ENCODE peak calls at places on chromosomes 11 and 22, in four cellular contexts. J, K, M and Y are unnamed samples.

GRCh38 chr11:15617126-15617525 is 502.4 kb downstream of the INSC start:
- DNase-seq in K (no peak), J (no peak), M (no peak), Y (no peak)

GRCh38 chr11:125517116-125517804 is 21.2 kb upstream of the FEZ1 start:
- DNase-seq in M (peak; percentile 61), J (no peak), K (no peak), Y (peak; percentile 33)

GRCh38 chr22:22110548-22111266 is 128.1 kb upstream of the TOP3B start:
- DNase-seq in M (peak; percentile 76), K (peak; percentile 64), J (peak; percentile 57), Y (no peak)

GRCh38 chr22:33841281-33842005 is 78.8 kb downstream of the LARGE1 start:
- DNase-seq in J (no peak), K (no peak), M (no peak), Y (no peak)

GRCh38 chr11:115912484-115912945 is 408.3 kb upstream of the CADM1 start:
- DNase-seq in K (no peak), J (no peak), M (no peak), Y (no peak)

GRCh38 chr11:8403310-8403709 is 139.6 kb upstream of the LMO1 start:
- DNase-seq in M (no peak), K (no peak), J (no peak), Y (no peak)

GRCh38 chr22:44702479-44703219 is 645 bp downstream of the PRR5 start:
- DNase-seq in J (no peak), K (no peak), M (peak; percentile 59), Y (peak; percentile 41)

GRCh38 chr11:104934594-104934993 is 33.8 kb downstream of the CASP4 start:
- DNase-seq in J (no peak), M (no peak), K (no peak), Y (no peak)

GRCh38 chr22:39666495-39666894 is 95.9 kb downstream of the CACNA1I start:
- DNase-seq in M (no peak), J (no peak), K (no peak), Y (no peak)

GRCh38 chr22:19942071-19942885 is 660 bp upstream of the TXNRD2 start:
- DNase-seq in M (peak; percentile 64), J (peak; percentile 61), K (no peak), Y (peak; percentile 60)

GRCh38 chr11:113168804-113169342 is 145.5 kb upstream of the TTC12 start:
- DNase-seq in J (no peak), K (no peak), M (no peak), Y (no peak)

GRCh38 chr11:1073261-1073724 is 1.4 kb upstream of the MUC2 start:
- DNase-seq in J (peak; percentile 63), M (no peak), K (no peak), Y (peak; percentile 17)

GRCh38 chr11:55726715-55727324 is 46.4 kb upstream of the OR5D13 start:
- DNase-seq in J (no peak), M (peak; percentile 11), K (no peak), Y (no peak)

GRCh38 chr11:100964400-100964799 is 165.2 kb downstream of the PGR start:
- DNase-seq in J (no peak), K (no peak), M (no peak), Y (no peak)

GRCh38 chr22:19178065-19178658 is 374 bp downstream of the SLC25A1 start:
- DNase-seq in K (peak; percentile 61), M (peak; percentile 85), J (no peak), Y (peak; percentile 65)

GRCh38 chr11:74008373-74009229 is at the start of gene UCP3:
- DNase-seq in J (no peak), M (no peak), K (no peak), Y (no peak)

GRCh38 chr11:74010306-74010981 is 1.6 kb upstream of the UCP3 start:
- DNase-seq in K (no peak), J (no peak), M (no peak), Y (no peak)

GRCh38 chr11:74011360-74012071 is 2.6 kb upstream of the UCP3 start:
- DNase-seq in K (no peak), M (no peak), J (no peak), Y (no peak)

GRCh38 chr11:74009230-74009547 is 304 bp upstream of the UCP3 start:
- DNase-seq in M (no peak), K (no peak), J (no peak), Y (no peak)

GRCh38 chr11:74009675-74010305 is 905 bp upstream of the UCP3 start:
- DNase-seq in J (no peak), M (no peak), K (no peak), Y (no peak)
- H3K4me1 ChIP-seq in J (no peaks in the 10 kb centered on the region), M (peaks cover 2% of the 10 kb centered on the region), K (peaks cover 37% of the 10 kb centered on the region), Y (no peaks in the 10 kb centered on the region)

GRCh38 chr11:10456519-10456918 is 1.5 kb downstream of the AMPD3 start:
- DNase-seq in K (no peak), J (no peak), M (no peak), Y (peak; percentile 28)
- H3K4me1 ChIP-seq in K (peaks cover 10% of the 10 kb centered on the region), J (no peaks in the 10 kb centered on the region), M (peaks cover 34% of the 10 kb centered on the region), Y (peaks cover 4% of the 10 kb centered on the region)

DNA sequence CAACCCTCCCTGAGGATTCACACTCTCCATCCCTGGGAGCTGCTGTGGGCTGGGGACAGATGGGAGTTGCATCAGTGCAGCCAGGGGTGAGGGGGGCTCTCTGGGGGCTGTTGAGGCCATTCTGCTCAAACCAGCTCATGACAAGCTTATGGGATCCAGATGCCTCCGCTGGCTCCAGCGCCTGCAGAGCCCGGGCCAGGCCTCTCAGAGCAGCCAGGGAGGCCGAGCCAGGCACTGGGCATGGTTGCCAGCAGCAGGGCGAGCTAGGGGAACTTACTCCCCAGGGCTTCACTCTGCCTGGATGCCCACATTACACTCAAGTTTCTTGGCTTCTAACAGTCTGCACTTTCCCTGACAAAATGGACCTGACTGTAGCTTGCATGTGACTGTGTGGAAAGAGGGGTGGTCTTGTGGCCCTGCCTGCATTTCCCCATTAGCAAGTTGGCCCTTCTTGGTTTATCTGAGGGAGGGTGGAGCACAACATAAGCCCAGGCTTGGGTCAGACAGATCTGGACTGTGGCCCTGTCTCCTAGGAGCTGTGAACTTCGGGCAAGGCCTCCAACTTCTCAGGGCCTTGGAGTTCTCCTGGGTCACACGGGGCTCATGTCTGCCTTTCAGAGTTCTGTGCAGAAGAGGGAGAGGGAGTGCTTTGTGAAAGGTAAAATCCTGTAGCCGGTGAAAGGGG is 34.5 kb upstream of the CYB5R3 start:
- DNase-seq in K (peak; percentile 78), J (peak; percentile 87), M (peak; percentile 65), Y (peak; percentile 59)
- H3K4me1 ChIP-seq in K (peaks cover 88% of the 10 kb centered on the region), J (peaks cover 7% of the 10 kb centered on the region), M (peaks cover 24% of the 10 kb centered on the region), Y (peaks cover 40% of the 10 kb centered on the region)

GRCh38 chr11:20030472-20030871 is 129.8 kb downstream of the DBX1 start:
- DNase-seq in K (no peak), M (no peak), J (no peak), Y (no peak)
- H3K4me1 ChIP-seq in K (peaks cover 56% of the 10 kb centered on the region), M (peaks cover 48% of the 10 kb centered on the region), J (peaks cover 14% of the 10 kb centered on the region), Y (peaks cover 9% of the 10 kb centered on the region)

GRCh38 chr22:26529345-26529744 is 17.1 kb upstream of the TFIP11 start:
- DNase-seq in J (no peak), M (no peak), K (no peak), Y (no peak)

GRCh38 chr22:26527574-26528465 is 15.5 kb upstream of the TFIP11 start:
- DNase-seq in K (peak; percentile 71), M (no peak), J (no peak), Y (no peak)

GRCh38 chr22:26527167-26527566 is 14.9 kb upstream of the TFIP11 start:
- DNase-seq in K (no peak), J (no peak), M (no peak), Y (no peak)

GRCh38 chr22:26524870-26525269 is 12.6 kb upstream of the TFIP11 start:
- DNase-seq in M (no peak), J (no peak), K (no peak), Y (no peak)

DNA sequence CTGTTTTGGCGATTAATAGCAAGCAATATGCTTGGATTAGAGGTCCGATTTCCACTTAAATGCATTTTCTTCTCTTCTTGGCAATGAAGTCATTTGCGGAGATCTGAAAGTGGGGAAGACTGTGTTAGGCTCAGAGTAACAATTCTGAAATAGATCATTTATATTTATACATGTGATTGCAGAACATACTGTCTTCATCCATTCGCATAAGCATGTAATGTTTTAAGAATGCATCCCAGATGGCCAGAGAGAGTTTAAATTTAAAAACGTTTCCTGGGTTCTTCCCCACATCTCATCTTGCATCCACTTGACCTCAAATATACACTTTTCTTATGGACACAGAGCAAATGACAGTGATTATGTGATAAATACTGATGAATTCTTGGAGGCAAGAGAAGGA is 13.9 kb upstream of the TFIP11 start:
- DNase-seq in K (no peak), J (no peak), M (no peak), Y (no peak)
- H3K4me1 ChIP-seq in K (peaks cover 23% of the 10 kb centered on the region), J (no peaks in the 10 kb centered on the region), M (no peaks in the 10 kb centered on the region), Y (no peaks in the 10 kb centered on the region)

GRCh38 chr11:14112721-14113120 is 150.2 kb downstream of the SPON1 start:
- DNase-seq in M (no peak), K (no peak), J (no peak), Y (no peak)
- H3K4me1 ChIP-seq in M (no peaks in the 10 kb centered on the region), K (peaks cover 22% of the 10 kb centered on the region), J (no peaks in the 10 kb centered on the region), Y (peaks cover 1% of the 10 kb centered on the region)

GRCh38 chr11:119339581-119340334 is 925 bp downstream of the C1QTNF5 start:
- DNase-seq in K (peak; percentile 84), M (peak; percentile 95), J (peak; percentile 84), Y (peak; percentile 51)
- H3K4me1 ChIP-seq in K (peaks cover 52% of the 10 kb centered on the region), M (peaks cover 41% of the 10 kb centered on the region), J (no peaks in the 10 kb centered on the region), Y (peaks cover 10% of the 10 kb centered on the region)

DNA sequence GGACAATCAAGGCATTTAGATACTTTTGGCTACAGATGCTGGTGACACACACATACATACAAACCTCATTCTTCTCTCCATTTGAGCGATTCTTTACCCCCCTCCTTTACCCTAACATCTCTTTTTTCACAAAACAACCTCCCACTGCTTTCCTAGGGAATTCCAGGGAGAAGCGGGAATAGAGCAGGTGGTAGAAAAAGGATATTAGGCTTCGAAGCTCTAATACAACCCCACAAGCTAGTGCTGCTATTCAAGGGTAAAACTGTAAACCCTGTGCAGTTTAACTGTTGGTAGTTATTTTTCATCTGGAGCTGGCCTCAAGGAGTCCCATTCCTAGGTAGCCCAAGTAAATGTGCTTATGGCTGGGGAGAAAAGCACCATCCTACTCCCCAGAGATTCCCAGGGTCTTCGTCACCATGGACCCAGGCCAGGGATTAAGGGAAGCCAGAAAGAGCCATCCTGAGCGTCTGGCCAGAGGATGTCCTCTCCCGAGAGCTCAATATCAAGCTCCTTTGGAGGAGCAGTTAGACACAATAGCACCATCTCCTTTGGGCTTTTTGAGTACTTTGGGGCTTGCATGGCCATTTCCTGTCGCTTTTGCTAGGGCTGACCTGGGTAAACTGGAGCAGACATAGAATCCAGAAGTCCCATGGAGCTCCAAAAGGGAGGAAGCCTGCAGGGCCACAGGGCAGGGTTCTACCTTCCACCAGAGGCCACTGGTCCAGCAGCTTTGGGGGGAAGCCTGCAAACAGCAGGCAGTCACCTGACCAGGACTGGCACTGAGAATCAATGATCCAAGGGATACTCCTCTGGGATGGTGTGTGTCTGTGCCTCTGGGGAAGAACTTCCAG is 3.1 kb downstream of the MAML2 start:
- DNase-seq in K (no peak), J (no peak), M (no peak), Y (no peak)
- H3K4me1 ChIP-seq in K (peaks cover 53% of the 10 kb centered on the region), J (no peaks in the 10 kb centered on the region), M (peaks cover 31% of the 10 kb centered on the region), Y (peaks cover 25% of the 10 kb centered on the region)

GRCh38 chr11:44784784-44785183 is 58.0 kb downstream of the TSPAN18 start:
- DNase-seq in M (peak; percentile 49), K (no peak), J (no peak), Y (no peak)

GRCh38 chr11:44785856-44786606 is 59.3 kb downstream of the TSPAN18 start:
- DNase-seq in M (peak; percentile 66), K (no peak), J (no peak), Y (no peak)

GRCh38 chr11:44782478-44782877 is 55.7 kb downstream of the TSPAN18 start:
- DNase-seq in M (no peak), K (no peak), J (no peak), Y (no peak)

GRCh38 chr11:44787070-44787469 is 60.3 kb downstream of the TSPAN18 start:
- DNase-seq in M (no peak), K (no peak), J (no peak), Y (no peak)

GRCh38 chr11:44784438-44784760 is 57.6 kb downstream of the TSPAN18 start:
- DNase-seq in J (no peak), M (no peak), K (no peak), Y (no peak)
- H3K4me1 ChIP-seq in J (no peaks in the 10 kb centered on the region), M (peaks cover 53% of the 10 kb centered on the region), K (peaks cover 72% of the 10 kb centered on the region), Y (peaks cover 7% of the 10 kb centered on the region)